ENCODE peak calls at places on chromosomes 7 and 10, in five cellular contexts. One of them, this sample, is unnamed.
A peak's percentile ranks its signal among the peaks of the same experiment; 100 is the strongest.

GRCh38 chr10:126504051-126504760 is 115.9 kb upstream of the ADAM12 start:
- DNase-seq in adipocyte: peak; percentile 87
- DNase-seq in neuronal stem cell: peak; percentile 48
- DNase-seq in fibroblast of lung: peak; percentile 62
- DNase-seq in IMR-90: peak; percentile 64
- DNase-seq in this sample: no peak

GRCh38 chr7:41977165-41977651 is 259.8 kb downstream of the GLI3 start:
- DNase-seq in fibroblast of lung: peak; percentile 62
- DNase-seq in neuronal stem cell: peak; percentile 42
- DNase-seq in adipocyte: peak; percentile 84
- DNase-seq in IMR-90: peak; percentile 75
- DNase-seq in this sample: no peak

GRCh38 chr10:25297466-25297865 is 122.7 kb downstream of the GPR158 start:
- DNase-seq in fibroblast of lung: no peak
- DNase-seq in neuronal stem cell: no peak
- DNase-seq in adipocyte: no peak
- DNase-seq in IMR-90: no peak
- DNase-seq in this sample: no peak

GRCh38 chr10:9853405-9854010 is 1164.2 kb upstream of the CELF2 start:
- DNase-seq in adipocyte: no peak
- DNase-seq in neuronal stem cell: no peak
- DNase-seq in fibroblast of lung: peak; percentile 14
- DNase-seq in IMR-90: no peak
- DNase-seq in this sample: no peak

GRCh38 chr7:86199881-86200280 is 443.8 kb upstream of the GRM3 start:
- DNase-seq in fibroblast of lung: no peak
- DNase-seq in neuronal stem cell: no peak
- DNase-seq in IMR-90: no peak
- DNase-seq in adipocyte: no peak
- DNase-seq in this sample: no peak

GRCh38 chr7:90298145-90299038 is 22.7 kb downstream of the FAM237B start:
- DNase-seq in IMR-90: peak; percentile 75
- DNase-seq in adipocyte: peak; percentile 83
- DNase-seq in neuronal stem cell: no peak
- DNase-seq in fibroblast of lung: peak; percentile 74
- DNase-seq in this sample: no peak

GRCh38 chr10:359093-359492 is 223.8 kb downstream of the ZMYND11 start:
- DNase-seq in fibroblast of lung: no peak
- DNase-seq in neuronal stem cell: no peak
- DNase-seq in IMR-90: no peak
- DNase-seq in adipocyte: no peak
- DNase-seq in this sample: no peak

GRCh38 chr10:132446661-132447445 is 49.9 kb downstream of the PWWP2B start:
- DNase-seq in fibroblast of lung: peak; percentile 33
- DNase-seq in IMR-90: peak; percentile 19
- DNase-seq in adipocyte: peak; percentile 31
- DNase-seq in neuronal stem cell: no peak
- DNase-seq in this sample: peak; percentile 92

GRCh38 chr7:111927383-111928019 is 278.7 kb downstream of the DOCK4 start:
- DNase-seq in neuronal stem cell: no peak
- DNase-seq in adipocyte: no peak
- DNase-seq in fibroblast of lung: no peak
- DNase-seq in IMR-90: no peak
- DNase-seq in this sample: no peak

GRCh38 chr7:13982940-13983677 is 6.4 kb downstream of the ETV1 start:
- DNase-seq in neuronal stem cell: no peak
- DNase-seq in adipocyte: no peak
- DNase-seq in IMR-90: no peak
- DNase-seq in fibroblast of lung: peak; percentile 52
- DNase-seq in this sample: no peak

GRCh38 chr7:66970310-66970709 is 25.1 kb downstream of the SBDS start:
- DNase-seq in adipocyte: no peak
- DNase-seq in neuronal stem cell: no peak
- DNase-seq in IMR-90: no peak
- DNase-seq in fibroblast of lung: no peak
- DNase-seq in this sample: no peak

GRCh38 chr10:46557319-46558140 is 1.1 kb upstream of the GPRIN2 start:
- DNase-seq in adipocyte: no peak
- DNase-seq in fibroblast of lung: no peak
- DNase-seq in IMR-90: no peak
- DNase-seq in neuronal stem cell: no peak
- DNase-seq in this sample: peak; percentile 88

GRCh38 chr10:46555713-46556514 is 544 bp downstream of the GPRIN2 start:
- DNase-seq in fibroblast of lung: no peak
- DNase-seq in IMR-90: no peak
- DNase-seq in neuronal stem cell: peak; percentile 68
- DNase-seq in adipocyte: no peak
- DNase-seq in this sample: peak; percentile 84

GRCh38 chr10:46555366-46555712 is 1.1 kb downstream of the GPRIN2 start:
- DNase-seq in IMR-90: no peak
- DNase-seq in neuronal stem cell: no peak
- DNase-seq in fibroblast of lung: no peak
- DNase-seq in adipocyte: no peak
- DNase-seq in this sample: no peak

GRCh38 chr10:46558141-46558410 is 1.6 kb upstream of the GPRIN2 start:
- DNase-seq in neuronal stem cell: no peak
- DNase-seq in IMR-90: no peak
- DNase-seq in adipocyte: no peak
- DNase-seq in fibroblast of lung: no peak
- DNase-seq in this sample: no peak

GRCh38 chr10:46556515-46557318 is at the start of gene GPRIN2:
- DNase-seq in IMR-90: no peak
- DNase-seq in adipocyte: no peak
- DNase-seq in neuronal stem cell: peak; percentile 69
- DNase-seq in fibroblast of lung: no peak
- DNase-seq in this sample: peak; percentile 88
- H3K4me3 ChIP-seq in IMR-90: peak within 1 kb of the TSS; percentile 15
- H3K4me3 ChIP-seq in adipocyte: peak within 1 kb of the TSS; percentile 25
- H3K4me3 ChIP-seq in neuronal stem cell: peak within 1 kb of the TSS; percentile 84
- H3K4me3 ChIP-seq in fibroblast of lung: no peak within 1 kb of the TSS
- H3K4me3 ChIP-seq in this sample: peak within 1 kb of the TSS; percentile 50

DNA sequence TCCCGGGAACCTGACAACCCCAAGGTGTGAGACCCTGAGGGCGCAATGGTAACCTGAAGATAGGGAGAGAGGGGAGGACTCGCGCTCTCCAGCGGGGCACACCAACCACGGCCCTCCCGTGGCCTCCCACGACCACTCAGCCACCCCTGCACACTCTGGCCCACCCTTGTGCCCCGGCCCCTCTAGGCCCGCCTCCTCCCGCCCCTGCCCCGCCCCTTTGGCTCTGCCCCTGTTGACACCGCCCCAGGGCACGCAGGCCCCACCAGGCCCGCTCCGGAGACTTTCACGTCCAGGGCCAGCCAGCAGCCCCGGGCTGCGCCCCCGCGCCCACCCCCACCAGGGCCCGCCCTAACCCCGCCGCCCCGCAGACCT is 11.0 kb downstream of the ATG9B start:
- DNase-seq in IMR-90: no peak
- DNase-seq in adipocyte: no peak
- DNase-seq in neuronal stem cell: no peak
- DNase-seq in fibroblast of lung: no peak
- DNase-seq in this sample: peak; percentile 83
- H3K9ac ChIP-seq in IMR-90: no peak overlapping the region
- H3K9ac ChIP-seq in adipocyte: no peak overlapping the region
- H3K9ac ChIP-seq in neuronal stem cell: peak overlapping the region; percentile 12
- H3K9ac ChIP-seq in fibroblast of lung: no peak overlapping the region
- H3K9ac ChIP-seq in this sample: no peak overlapping the region

DNA sequence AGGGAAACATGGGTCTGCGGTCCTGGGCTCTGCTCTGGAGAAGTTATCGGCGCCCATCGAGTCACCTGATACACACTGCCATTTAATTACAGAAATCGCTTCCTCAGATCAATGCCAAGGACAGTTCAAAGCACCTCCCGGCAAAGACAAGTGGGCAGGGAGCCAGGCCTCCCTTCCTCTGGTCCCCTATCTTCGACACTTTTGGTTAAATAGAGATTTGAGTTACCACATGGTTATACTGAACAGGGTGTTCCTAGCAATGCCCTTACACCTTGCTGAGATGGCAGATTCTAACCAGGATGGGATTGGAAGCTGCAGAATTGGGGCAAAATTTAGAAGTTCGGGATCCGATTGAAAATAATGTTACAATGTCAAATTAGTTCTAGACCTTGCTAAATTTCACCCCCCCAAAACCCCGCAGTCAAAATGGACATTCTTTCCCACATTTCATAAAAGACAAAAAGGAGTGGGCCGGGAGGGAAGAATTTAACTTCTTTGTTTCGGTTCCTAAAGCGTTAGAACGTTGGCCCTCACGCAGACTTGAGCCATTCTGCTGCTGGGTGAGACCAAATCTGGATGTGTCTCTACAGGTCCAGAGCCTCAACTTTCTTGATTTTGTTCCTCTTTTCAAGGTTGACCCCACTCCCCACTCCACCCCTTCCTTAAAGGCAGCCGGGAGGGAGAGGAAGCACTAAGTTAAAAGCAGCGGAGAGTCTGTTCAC is 2.2 kb upstream of the DLX5 start:
- DNase-seq in neuronal stem cell: peak; percentile 3
- DNase-seq in IMR-90: no peak
- DNase-seq in fibroblast of lung: no peak
- DNase-seq in adipocyte: no peak
- DNase-seq in this sample: no peak
- H3K4me3 ChIP-seq in neuronal stem cell: no peak overlapping the region
- H3K4me3 ChIP-seq in IMR-90: no peak overlapping the region
- H3K4me3 ChIP-seq in fibroblast of lung: no peak overlapping the region
- H3K4me3 ChIP-seq in adipocyte: peak overlapping the region; percentile 77
- H3K4me3 ChIP-seq in this sample: peak overlapping the region; percentile 23

GRCh38 chr7:47330026-47330425 is 251.9 kb downstream of the TNS3 start:
- DNase-seq in adipocyte: no peak
- DNase-seq in fibroblast of lung: no peak
- DNase-seq in IMR-90: no peak
- DNase-seq in neuronal stem cell: no peak
- DNase-seq in this sample: peak; percentile 49

GRCh38 chr7:47329320-47329926 is 252.5 kb downstream of the TNS3 start:
- DNase-seq in fibroblast of lung: no peak
- DNase-seq in IMR-90: peak; percentile 44
- DNase-seq in adipocyte: no peak
- DNase-seq in neuronal stem cell: no peak
- DNase-seq in this sample: peak; percentile 80

GRCh38 chr7:47327698-47328391 is 254.1 kb downstream of the TNS3 start:
- DNase-seq in IMR-90: peak; percentile 81
- DNase-seq in adipocyte: peak; percentile 95
- DNase-seq in fibroblast of lung: peak; percentile 89
- DNase-seq in neuronal stem cell: peak; percentile 84
- DNase-seq in this sample: peak; percentile 96

GRCh38 chr7:47327306-47327697 is 254.6 kb downstream of the TNS3 start:
- DNase-seq in fibroblast of lung: peak; percentile 65
- DNase-seq in adipocyte: no peak
- DNase-seq in IMR-90: peak; percentile 36
- DNase-seq in neuronal stem cell: no peak
- DNase-seq in this sample: peak; percentile 64

DNA sequence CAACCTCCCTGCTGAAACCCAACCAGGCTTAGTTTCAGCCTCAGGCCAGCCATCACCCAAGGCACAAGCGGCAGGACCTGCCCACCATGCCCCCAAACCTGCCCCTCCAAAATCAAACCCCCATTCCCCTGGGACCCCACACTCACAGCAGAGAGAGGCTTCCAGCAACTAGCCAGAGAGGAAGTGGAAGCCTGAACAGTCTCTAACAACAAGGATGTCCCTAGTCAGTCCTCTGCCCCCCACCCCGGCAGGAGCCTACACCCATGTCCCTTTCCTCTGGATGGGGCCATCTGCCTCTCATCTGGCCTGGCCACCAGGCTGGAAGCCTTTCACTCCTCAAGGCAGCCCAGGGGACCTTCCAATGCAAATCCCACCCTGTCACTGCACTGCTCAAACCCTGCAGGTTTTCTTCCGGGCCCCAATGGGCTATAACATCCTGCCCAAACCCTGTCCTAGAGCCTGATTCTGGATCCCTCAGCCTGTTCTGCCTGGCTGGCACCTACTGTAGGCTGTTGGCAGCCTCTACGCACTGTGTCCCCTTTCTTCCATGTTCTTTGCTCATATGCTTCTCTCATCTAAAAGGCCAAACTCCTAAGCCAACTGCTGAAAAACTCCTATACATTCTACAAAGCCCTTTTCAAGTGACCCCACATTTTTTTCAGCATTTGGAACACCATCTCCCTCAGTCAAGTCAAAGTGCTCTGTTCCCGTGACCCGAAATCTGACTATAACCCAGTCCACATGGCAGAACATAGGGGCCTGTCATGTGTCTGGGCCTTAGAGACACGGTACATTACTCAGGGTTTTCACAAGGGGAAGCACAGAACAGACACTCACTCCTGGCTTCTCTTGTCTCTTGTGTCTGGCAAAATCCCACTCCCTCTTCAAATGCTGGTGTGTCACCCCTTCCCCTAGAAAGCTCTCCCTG is 253.3 kb downstream of the TNS3 start:
- DNase-seq in IMR-90: no peak
- DNase-seq in adipocyte: no peak
- DNase-seq in neuronal stem cell: no peak
- DNase-seq in fibroblast of lung: no peak
- DNase-seq in this sample: peak; percentile 68
- H3K9ac ChIP-seq in IMR-90: peak overlapping the region; percentile 34
- H3K9ac ChIP-seq in adipocyte: peak overlapping the region; percentile 60
- H3K9ac ChIP-seq in neuronal stem cell: peak overlapping the region; percentile 75
- H3K9ac ChIP-seq in fibroblast of lung: no peak overlapping the region
- H3K9ac ChIP-seq in this sample: peak overlapping the region; percentile 17

DNA sequence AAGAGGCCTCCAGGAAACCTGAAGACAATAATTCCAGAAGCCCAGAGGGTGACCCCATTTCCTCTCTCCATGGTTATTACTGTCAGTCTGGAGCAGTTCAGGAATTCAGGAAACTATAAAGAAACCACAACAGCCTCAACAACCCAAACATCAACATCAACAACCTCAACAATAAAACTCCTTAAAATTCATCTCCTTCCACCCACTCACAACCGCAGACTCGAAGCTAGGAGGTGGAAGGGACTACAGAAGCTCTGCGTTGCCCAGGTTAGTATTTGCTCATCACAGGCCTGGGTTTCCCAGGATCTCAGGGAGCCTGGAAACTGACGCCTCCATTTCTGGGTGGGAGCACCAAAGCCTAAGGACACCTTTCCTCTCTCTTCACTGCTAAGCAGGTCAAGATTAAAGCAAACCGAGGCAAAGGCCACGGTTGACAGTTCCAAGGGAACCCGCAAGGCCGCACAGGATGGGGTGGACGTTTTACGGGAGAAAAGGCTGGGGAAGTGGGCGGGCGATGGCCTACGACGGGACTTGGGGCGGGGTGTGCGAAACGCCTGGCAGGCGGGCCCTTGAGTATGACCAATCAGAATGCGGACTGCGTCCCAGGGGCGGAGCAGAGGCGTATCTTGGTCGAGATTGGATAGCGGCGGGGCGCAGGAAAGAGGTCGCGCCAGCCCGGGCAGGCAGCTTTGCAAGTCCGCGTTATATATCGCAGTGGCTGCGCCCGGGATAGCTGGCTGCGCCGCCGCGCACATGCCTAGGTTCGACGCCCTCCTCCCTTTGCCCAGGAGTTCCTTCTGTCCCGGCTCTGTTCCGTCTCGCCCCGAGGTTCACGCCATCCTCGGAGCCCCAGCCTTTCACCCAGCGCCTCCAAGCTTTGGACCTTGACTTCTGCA is at the start of gene ELOVL3:
- DNase-seq in IMR-90: peak; percentile 91
- DNase-seq in neuronal stem cell: peak; percentile 88
- DNase-seq in fibroblast of lung: peak; percentile 94
- DNase-seq in adipocyte: peak; percentile 97
- DNase-seq in this sample: peak; percentile 97
- H3K4me3 ChIP-seq in IMR-90: peak within 1 kb of the TSS; percentile 33
- H3K4me3 ChIP-seq in neuronal stem cell: peak within 1 kb of the TSS; percentile 46
- H3K4me3 ChIP-seq in fibroblast of lung: peak within 1 kb of the TSS; percentile 30
- H3K4me3 ChIP-seq in adipocyte: peak within 1 kb of the TSS; percentile 78
- H3K4me3 ChIP-seq in this sample: peak within 1 kb of the TSS; percentile 51